ENCODE peak calls at places on chromosomes 16 and 17, in four cellular contexts. One of them, this sample, is unnamed. For H3K9me3, the result is how much of the 10 kb centered on the place peaks cover.

GRCh38 chr17:8326591-8327583 is 12.8 kb upstream of the ODF4 start:
- DNase-seq in NT2/D1: no peak
- DNase-seq in transverse colon: no peak
- DNase-seq in ovary: peak
- DNase-seq in this sample: no peak

GRCh38 chr16:1430759-1431496 is at the start of gene PERCC1:
- DNase-seq in NT2/D1: no peak
- DNase-seq in transverse colon: no peak
- DNase-seq in ovary: no peak
- DNase-seq in this sample: no peak

GRCh38 chr17:29240477-29240876 is 6.2 kb upstream of the CRYBA1 start:
- DNase-seq in NT2/D1: no peak
- DNase-seq in transverse colon: no peak
- DNase-seq in ovary: no peak
- DNase-seq in this sample: no peak

GRCh38 chr17:82754297-82755208 is 2.7 kb downstream of the TBCD start:
- DNase-seq in NT2/D1: no peak
- DNase-seq in transverse colon: peak
- DNase-seq in ovary: no peak
- DNase-seq in this sample: no peak

GRCh38 chr17:38853292-38854219 is at the start of gene RPL23:
- DNase-seq in NT2/D1: peak
- DNase-seq in transverse colon: peak
- DNase-seq in ovary: peak
- DNase-seq in this sample: peak

GRCh38 chr17:2020721-2021120 is 4.4 kb downstream of the RTN4RL1 start:
- DNase-seq in NT2/D1: no peak
- DNase-seq in transverse colon: no peak
- DNase-seq in ovary: no peak
- DNase-seq in this sample: no peak

GRCh38 chr17:4498461-4499397 is at the start of gene SPNS2:
- DNase-seq in NT2/D1: peak
- DNase-seq in transverse colon: peak
- DNase-seq in ovary: peak
- DNase-seq in this sample: peak

GRCh38 chr17:40819528-40820125 is 2.8 kb downstream of the KRT10 start:
- DNase-seq in NT2/D1: no peak
- DNase-seq in transverse colon: no peak
- DNase-seq in ovary: no peak
- DNase-seq in this sample: no peak

GRCh38 chr17:55384833-55385232 is 36.8 kb downstream of the MMD start:
- DNase-seq in NT2/D1: no peak
- DNase-seq in transverse colon: no peak
- DNase-seq in ovary: no peak
- DNase-seq in this sample: no peak

GRCh38 chr17:48816774-48817590 is at the start of gene TTLL6:
- DNase-seq in NT2/D1: peak
- DNase-seq in transverse colon: peak
- DNase-seq in ovary: peak
- DNase-seq in this sample: peak

GRCh38 chr17:49775546-49776260 is 11.8 kb upstream of the FAM117A start:
- DNase-seq in NT2/D1: no peak
- DNase-seq in transverse colon: no peak
- DNase-seq in ovary: no peak
- DNase-seq in this sample: no peak

GRCh38 chr17:66627985-66628384 is 206.9 kb upstream of the CACNG5 start:
- DNase-seq in NT2/D1: no peak
- DNase-seq in transverse colon: no peak
- DNase-seq in ovary: no peak
- DNase-seq in this sample: no peak

GRCh38 chr17:43410557-43411368 is 12.0 kb downstream of the ARL4D start:
- DNase-seq in NT2/D1: no peak
- DNase-seq in transverse colon: no peak
- DNase-seq in ovary: no peak
- DNase-seq in this sample: no peak

GRCh38 chr17:40317880-40318834 is 9.2 kb downstream of the RARA start:
- DNase-seq in NT2/D1: peak
- DNase-seq in transverse colon: peak
- DNase-seq in ovary: peak
- DNase-seq in this sample: peak

GRCh38 chr17:44006581-44007345 is 2.3 kb downstream of the NAGS start:
- DNase-seq in NT2/D1: peak
- DNase-seq in transverse colon: peak
- DNase-seq in ovary: peak
- DNase-seq in this sample: peak

GRCh38 chr16:5490499-5490898 is 392.9 kb upstream of the EEF2KMT start:
- DNase-seq in NT2/D1: peak
- DNase-seq in transverse colon: peak
- DNase-seq in ovary: no peak
- DNase-seq in this sample: no peak

GRCh38 chr17:7041607-7042506 is 2.0 kb downstream of the SLC16A11 start:
- DNase-seq in NT2/D1: no peak
- DNase-seq in transverse colon: no peak
- DNase-seq in ovary: no peak
- DNase-seq in this sample: peak

GRCh38 chr17:38605230-38605851 is 411 bp downstream of the SRCIN1 start:
- DNase-seq in NT2/D1: no peak
- DNase-seq in transverse colon: no peak
- DNase-seq in ovary: no peak
- DNase-seq in this sample: no peak

GRCh38 chr16:66363196-66363777 is 3.2 kb upstream of the CDH5 start:
- DNase-seq in NT2/D1: peak
- DNase-seq in transverse colon: no peak
- DNase-seq in ovary: no peak
- DNase-seq in this sample: no peak

GRCh38 chr17:79826210-79826680 is 13.0 kb downstream of the CBX4 start:
- DNase-seq in NT2/D1: no peak
- DNase-seq in transverse colon: no peak
- DNase-seq in ovary: no peak
- DNase-seq in this sample: no peak
- H3K9me3 ChIP-seq in NT2/D1: under half
- H3K9me3 ChIP-seq in transverse colon: under half
- H3K9me3 ChIP-seq in ovary: under half
- H3K9me3 ChIP-seq in this sample: under half

DNA sequence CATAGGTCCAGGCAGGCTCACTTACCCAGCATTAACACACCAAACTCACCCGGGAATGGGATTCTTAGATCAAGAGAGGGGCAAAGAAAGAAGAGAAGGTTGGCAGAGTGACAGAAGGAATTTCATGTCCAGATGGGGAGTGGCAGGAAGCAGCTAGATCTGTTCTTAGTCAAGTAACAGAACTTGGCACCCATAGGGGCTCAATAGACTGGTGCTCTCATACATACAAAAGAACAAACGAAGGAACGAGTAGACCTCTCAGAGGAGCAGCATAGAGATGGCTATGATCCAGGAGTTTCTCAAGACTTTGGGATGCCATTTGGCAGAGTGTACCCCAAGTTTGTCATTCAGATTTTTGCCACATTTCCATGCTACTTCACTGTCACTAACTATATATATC is 47.8 kb downstream of the GINS3 start:
- DNase-seq in NT2/D1: no peak
- DNase-seq in transverse colon: no peak
- DNase-seq in ovary: no peak
- DNase-seq in this sample: no peak
- H3K4me3 ChIP-seq in NT2/D1: no peak
- H3K4me3 ChIP-seq in transverse colon: no peak
- H3K4me3 ChIP-seq in ovary: no peak
- H3K4me3 ChIP-seq in this sample: no peak

DNA sequence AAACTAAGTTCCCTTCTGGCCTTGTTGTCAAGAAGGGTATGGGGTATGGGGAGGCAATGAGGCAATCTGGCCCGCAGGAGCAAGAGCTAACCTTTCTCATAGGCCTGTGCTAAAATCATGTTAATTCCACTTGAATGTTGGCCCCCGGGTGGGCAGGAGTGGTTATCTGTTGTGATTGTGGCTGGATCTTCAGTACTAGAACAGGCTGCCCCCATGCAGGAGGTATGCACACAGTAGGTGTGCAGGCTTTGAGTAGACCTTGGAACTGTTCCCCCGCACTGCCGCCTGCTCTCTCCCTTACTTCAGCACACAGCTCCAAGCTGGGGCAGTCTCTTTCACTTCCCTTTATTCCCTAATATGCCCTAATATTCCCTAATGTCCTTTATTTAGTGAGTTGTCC is 52.4 kb upstream of the TANGO6 start:
- DNase-seq in NT2/D1: no peak
- DNase-seq in transverse colon: no peak
- DNase-seq in ovary: no peak
- DNase-seq in this sample: no peak
- H3K9me3 ChIP-seq in NT2/D1: under half
- H3K9me3 ChIP-seq in transverse colon: under half
- H3K9me3 ChIP-seq in ovary: under half
- H3K9me3 ChIP-seq in this sample: under half

GRCh38 chr17:31488982-31489294 is 97.5 kb downstream of the RAB11FIP4 start:
- DNase-seq in NT2/D1: no peak
- DNase-seq in transverse colon: no peak
- DNase-seq in ovary: no peak
- DNase-seq in this sample: no peak
- H3K4me3 ChIP-seq in NT2/D1: peak
- H3K4me3 ChIP-seq in transverse colon: peak
- H3K4me3 ChIP-seq in ovary: peak
- H3K4me3 ChIP-seq in this sample: peak

GRCh38 chr16:35750701-35751104 is 2291.3 kb downstream of the TP53TG3F start:
- DNase-seq in NT2/D1: no peak
- DNase-seq in transverse colon: no peak
- DNase-seq in ovary: no peak
- DNase-seq in this sample: no peak

GRCh38 chr16:35748621-35749252 is 2289.3 kb downstream of the TP53TG3F start:
- DNase-seq in NT2/D1: no peak
- DNase-seq in transverse colon: no peak
- DNase-seq in ovary: no peak
- DNase-seq in this sample: no peak

GRCh38 chr16:35750157-35750689 is 2290.8 kb downstream of the TP53TG3F start:
- DNase-seq in NT2/D1: no peak
- DNase-seq in transverse colon: no peak
- DNase-seq in ovary: no peak
- DNase-seq in this sample: no peak

GRCh38 chr16:35747658-35748455 is 2288.4 kb downstream of the TP53TG3F start:
- DNase-seq in NT2/D1: no peak
- DNase-seq in transverse colon: no peak
- DNase-seq in ovary: no peak
- DNase-seq in this sample: no peak

GRCh38 chr16:35749253-35750141 is 2290.1 kb downstream of the TP53TG3F start:
- DNase-seq in NT2/D1: no peak
- DNase-seq in transverse colon: no peak
- DNase-seq in ovary: no peak
- DNase-seq in this sample: no peak
- H3K9me3 ChIP-seq in NT2/D1: under half
- H3K9me3 ChIP-seq in transverse colon: under half
- H3K9me3 ChIP-seq in ovary: under half
- H3K9me3 ChIP-seq in this sample: half or more

DNA sequence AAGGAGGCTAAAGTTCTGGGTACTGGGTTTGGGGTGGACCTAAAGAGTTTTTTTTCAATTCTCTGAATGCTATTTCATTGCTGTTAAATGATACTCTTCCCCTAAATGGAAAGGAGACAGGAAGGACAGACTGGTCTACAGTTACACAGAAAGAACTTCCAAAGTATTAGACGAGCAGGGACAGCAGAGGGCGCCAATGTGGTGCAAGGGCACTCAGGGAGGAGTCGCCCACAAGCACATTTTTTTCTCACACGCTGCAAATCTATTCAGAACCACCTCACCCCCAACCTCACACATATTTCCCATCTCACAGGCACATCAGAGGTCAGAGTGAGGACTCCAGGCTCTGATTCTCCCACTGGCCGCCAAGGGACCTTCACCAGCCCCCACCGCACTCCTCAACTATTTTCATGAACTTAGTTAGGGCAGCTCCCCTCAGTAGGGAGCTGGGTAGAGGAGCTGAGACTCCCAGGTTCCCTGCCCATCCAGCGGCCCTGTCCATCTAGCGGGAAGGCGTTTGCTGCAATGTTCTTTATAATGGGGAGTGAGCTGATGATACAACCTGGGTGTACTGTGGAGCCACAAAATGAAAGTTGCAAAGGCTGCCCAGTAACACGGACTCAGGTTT is 6.8 kb upstream of the CA4 start:
- DNase-seq in NT2/D1: peak
- DNase-seq in transverse colon: peak
- DNase-seq in ovary: no peak
- DNase-seq in this sample: peak
- H3K4me3 ChIP-seq in NT2/D1: peak
- H3K4me3 ChIP-seq in transverse colon: no peak
- H3K4me3 ChIP-seq in ovary: no peak
- H3K4me3 ChIP-seq in this sample: no peak

GRCh38 chr16:53769185-53769584 is 65.2 kb downstream of the FTO start:
- DNase-seq in NT2/D1: no peak
- DNase-seq in transverse colon: no peak
- DNase-seq in ovary: no peak
- DNase-seq in this sample: no peak
- H3K9me3 ChIP-seq in NT2/D1: under half
- H3K9me3 ChIP-seq in transverse colon: under half
- H3K9me3 ChIP-seq in ovary: under half
- H3K9me3 ChIP-seq in this sample: under half

DNA sequence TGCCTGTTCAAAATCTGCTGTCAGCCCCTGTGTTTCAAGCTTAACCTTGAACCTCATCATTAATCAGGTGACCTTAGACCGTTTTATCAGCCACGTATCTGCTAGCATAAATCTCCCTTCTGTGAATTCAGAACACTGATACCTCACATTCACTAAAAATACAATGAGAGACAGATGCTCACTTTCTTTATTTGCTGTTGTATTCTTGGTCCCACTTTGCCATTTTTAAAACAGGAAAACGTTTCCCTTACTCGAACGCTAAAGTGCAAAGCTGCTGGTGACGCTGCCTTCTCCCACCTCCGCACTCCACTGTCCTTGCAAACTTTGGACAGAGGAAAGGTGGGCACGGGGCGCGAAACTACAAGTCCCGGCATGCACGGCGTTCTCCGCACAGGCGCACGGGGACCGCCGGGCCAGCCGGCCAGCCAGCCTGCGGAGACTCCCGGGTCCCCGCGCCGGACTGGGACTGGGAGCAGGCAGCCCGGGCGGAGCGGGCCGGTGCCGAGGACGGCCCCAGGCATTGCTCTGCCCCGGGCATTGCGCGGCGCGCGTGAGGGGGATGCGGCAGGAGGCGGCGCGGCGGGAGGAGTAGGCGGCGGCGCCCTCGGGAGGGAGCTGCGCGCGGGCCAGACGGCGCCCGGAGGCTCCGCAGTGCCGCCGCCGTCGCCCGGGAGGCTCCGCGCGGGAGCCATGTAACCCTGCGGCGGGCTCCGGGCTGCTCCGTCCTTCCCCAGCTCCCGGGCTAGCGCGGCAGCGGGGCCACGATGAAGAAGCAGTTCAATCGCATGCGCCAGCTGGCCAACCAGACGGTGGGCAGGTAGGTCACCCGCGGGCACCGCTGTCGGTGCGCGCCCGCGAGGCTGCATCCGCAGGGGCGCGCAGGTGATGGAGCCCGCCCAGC is at the start of gene ARHGAP44:
- DNase-seq in NT2/D1: peak
- DNase-seq in transverse colon: peak
- DNase-seq in ovary: peak
- DNase-seq in this sample: no peak
- H3K4me3 ChIP-seq in NT2/D1: peak
- H3K4me3 ChIP-seq in transverse colon: peak
- H3K4me3 ChIP-seq in ovary: peak
- H3K4me3 ChIP-seq in this sample: no peak

This sample was measured in naive thymus-derived CD4-positive, alpha-beta T cell.